ENCODE peak calls at places on chromosome 19, in five cellular contexts. S is AG09309, Z is HepG2, J is fibroblast of gingiva, D is NCI-H1930. M is an unnamed sample.

GRCh38 chr19:1247747-1248453 is 483 bp upstream of the MIDN start:
- DNase-seq in S (no peak), Z (peak), J (peak), D (peak), M (no peak)

GRCh38 chr19:7738023-7738422 is 6.1 kb upstream of the CLEC4G start:
- DNase-seq in S (no peak), Z (no peak), J (no peak), D (no peak), M (no peak)

GRCh38 chr19:17677002-17677401 is 11.2 kb downstream of the UNC13A start:
- DNase-seq in S (no peak), Z (peak), J (no peak), D (no peak), M (no peak)

GRCh38 chr19:15404097-15404779 is 14.6 kb downstream of the AKAP8L start:
- DNase-seq in S (no peak), Z (no peak), J (no peak), D (no peak), M (no peak)

GRCh38 chr19:6718741-6719539 is 1.5 kb downstream of the C3 start:
- DNase-seq in S (no peak), Z (peak), J (no peak), D (peak), M (no peak)

GRCh38 chr19:42658148-42658547 is 63.4 kb upstream of the CEACAM8 start:
- DNase-seq in S (no peak), Z (no peak), J (no peak), D (no peak), M (no peak)

GRCh38 chr19:17097593-17098126 is 22.1 kb downstream of the MYO9B start:
- DNase-seq in S (no peak), Z (peak), J (peak), D (no peak), M (no peak)

GRCh38 chr19:3250675-3251074 is 26.2 kb downstream of the CELF5 start:
- DNase-seq in S (no peak), Z (peak), J (no peak), D (no peak), M (no peak)

GRCh38 chr19:39351537-39352037 is 9.4 kb downstream of the SAMD4B start:
- DNase-seq in S (no peak), Z (no peak), J (peak), D (no peak), M (no peak)

GRCh38 chr19:45638930-45639729 is at the start of gene EML2:
- DNase-seq in S (no peak), Z (peak), J (no peak), D (peak), M (no peak)

GRCh38 chr19:57803594-57804325 is 11.0 kb downstream of the ZNF552 start:
- DNase-seq in S (peak), Z (peak), J (peak), D (no peak), M (peak)

GRCh38 chr19:35451278-35452096 is 3.4 kb downstream of the FFAR2 start:
- DNase-seq in S (no peak), Z (no peak), J (no peak), D (no peak), M (no peak)

M was measured in NCI-H2227 treated with DMSO at 0.1 percent for 48 hours.